ENCODE peak calls at places on chromosomes 2 and 18, in six cellular contexts. S, P, Z, A, E and J are unnamed samples. For H3K4me1 and H3K9me3, the result is how much of the 10 kb centered on the place peaks cover.

GRCh38 chr2:16665746-16666452 is at the start of gene CYRIA:
- DNase-seq in E (peak), S (peak), Z (no peak), A (no peak), P (no peak), J (peak)

GRCh38 chr18:28736951-28737350 is 560.0 kb upstream of the CDH2 start:
- DNase-seq in Z (no peak), A (no peak), S (no peak), E (no peak), P (no peak), J (no peak)

GRCh38 chr18:76339246-76339620 is 155.8 kb downstream of the ZNF516 start:
- DNase-seq in Z (no peak), P (no peak), A (no peak), S (no peak), E (no peak), J (no peak)

GRCh38 chr2:233209978-233210680 is 41.3 kb upstream of the ATG16L1 start:
- DNase-seq in A (no peak), E (no peak), Z (no peak), P (no peak), S (no peak), J (no peak)

GRCh38 chr2:195456765-195457164 is 200.3 kb upstream of the SLC39A10 start:
- DNase-seq in E (no peak), S (no peak), P (no peak), Z (no peak), A (no peak), J (no peak)

GRCh38 chr2:160278889-160279196 is 78.8 kb upstream of the ITGB6 start:
- DNase-seq in S (no peak), P (peak), Z (no peak), A (no peak), E (no peak), J (no peak)

GRCh38 chr18:52394602-52395001 is 54.6 kb downstream of the DCC start:
- DNase-seq in Z (no peak), S (no peak), A (no peak), P (no peak), E (no peak), J (no peak)

GRCh38 chr2:27792759-27793158 is 21.2 kb downstream of the MRPL33 start:
- DNase-seq in E (no peak), S (no peak), A (peak), Z (no peak), P (no peak), J (no peak)

GRCh38 chr18:51149605-51150429 is 47.7 kb downstream of the MEX3C start:
- DNase-seq in S (no peak), Z (no peak), A (peak), P (no peak), E (no peak), J (no peak)

GRCh38 chr2:164917296-164917903 is 37.9 kb downstream of the SLC38A11 start:
- DNase-seq in P (peak), E (peak), A (no peak), Z (peak), S (no peak), J (no peak)

GRCh38 chr2:5695641-5696350 is 3.6 kb downstream of the SOX11 start:
- DNase-seq in A (peak), E (peak), P (no peak), Z (no peak), S (no peak), J (no peak)

GRCh38 chr18:56517761-56518160 is 120.6 kb downstream of the TXNL1 start:
- DNase-seq in A (no peak), P (no peak), Z (no peak), E (no peak), S (no peak), J (no peak)

GRCh38 chr18:48932462-48932818 is 18.3 kb downstream of the SMAD7 start:
- DNase-seq in P (no peak), S (no peak), E (no peak), Z (no peak), A (no peak), J (no peak)

GRCh38 chr18:48345596-48345995 is 63.6 kb downstream of the ZBTB7C start:
- DNase-seq in P (no peak), S (no peak), E (peak), Z (peak), A (no peak), J (no peak)

GRCh38 chr2:54556659-54557121 is 100.6 kb downstream of the SPTBN1 start:
- DNase-seq in P (peak), A (peak), E (no peak), Z (no peak), S (no peak), J (no peak)

GRCh38 chr2:227320305-227321094 is 4.6 kb upstream of the MFF start:
- DNase-seq in A (no peak), S (no peak), P (no peak), Z (no peak), E (no peak), J (no peak)

GRCh38 chr2:127647242-127648190 is 1.6 kb downstream of the GPR17 start:
- DNase-seq in E (no peak), P (no peak), Z (no peak), S (peak), A (no peak), J (no peak)

GRCh38 chr2:128320609-128321420 is 2.1 kb upstream of the HS6ST1 start:
- DNase-seq in Z (no peak), A (no peak), P (no peak), E (peak), S (no peak), J (no peak)

GRCh38 chr2:69807821-69808540 is 21.5 kb upstream of the GMCL1 start:
- DNase-seq in P (peak), A (no peak), S (no peak), Z (no peak), E (no peak), J (no peak)

GRCh38 chr2:217092710-217093379 is 233.0 kb upstream of the TNP1 start:
- DNase-seq in Z (no peak), A (no peak), S (no peak), P (no peak), E (peak), J (no peak)

GRCh38 chr2:113277474-113278072 is 1.1 kb downstream of the PAX8 start:
- DNase-seq in P (no peak), S (no peak), A (no peak), Z (no peak), E (peak), J (no peak)

GRCh38 chr18:2656237-2657042 is 914 bp downstream of the SMCHD1 start:
- DNase-seq in E (peak), S (peak), P (peak), Z (no peak), A (peak), J (peak)

GRCh38 chr2:142175917-142176316 is 45.1 kb upstream of the LRP1B start:
- DNase-seq in E (no peak), S (no peak), P (no peak), Z (no peak), A (no peak), J (no peak)

GRCh38 chr2:25380023-25380422 is 38.3 kb upstream of the DNMT3A start:
- DNase-seq in S (no peak), Z (no peak), E (no peak), P (no peak), A (no peak), J (no peak)

GRCh38 chr2:42100696-42101585 is 53.1 kb downstream of the PKDCC start:
- DNase-seq in Z (no peak), A (peak), P (no peak), S (peak), E (peak), J (peak)

GRCh38 chr2:62465741-62466500 is 40.1 kb downstream of the TMEM17 start:
- DNase-seq in P (no peak), E (peak), S (no peak), Z (no peak), A (peak), J (no peak)

GRCh38 chr2:12738112-12738485 is 21.4 kb downstream of the TRIB2 start:
- DNase-seq in S (no peak), A (peak), Z (no peak), P (peak), E (no peak), J (no peak)

GRCh38 chr2:176685908-176686307 is 416.7 kb downstream of the MTX2 start:
- DNase-seq in A (no peak), P (no peak), E (no peak), S (no peak), Z (no peak), J (no peak)

GRCh38 chr2:222290691-222291484 is 7.9 kb downstream of the PAX3 start:
- DNase-seq in S (no peak), A (peak), P (no peak), E (peak), Z (no peak), J (no peak)

GRCh38 chr2:3503483-3503882 is 15.8 kb downstream of the ADI1 start:
- DNase-seq in P (no peak), A (no peak), E (no peak), Z (no peak), S (no peak), J (no peak)

GRCh38 chr2:119367472-119368099 is 809 bp downstream of the DBI start:
- DNase-seq in P (no peak), Z (no peak), S (peak), A (no peak), E (peak), J (peak)

GRCh38 chr2:144350151-144350802 is 169.6 kb downstream of the ZEB2 start:
- DNase-seq in P (no peak), Z (no peak), E (peak), A (peak), S (no peak), J (no peak)

GRCh38 chr2:174643356-174643755 is 45.8 kb upstream of the WIPF1 start:
- DNase-seq in E (no peak), S (no peak), A (no peak), P (no peak), Z (no peak), J (no peak)

GRCh38 chr2:106294182-106294581 is 100.1 kb upstream of the UXS1 start:
- DNase-seq in Z (no peak), A (no peak), P (no peak), E (no peak), S (no peak), J (no peak)

GRCh38 chr2:240899468-240899865 is 3.5 kb upstream of the MAB21L4 start:
- DNase-seq in Z (no peak), S (peak), A (no peak), E (no peak), P (no peak), J (no peak)

GRCh38 chr18:50203801-50204604 is 9.1 kb upstream of the MYO5B start:
- DNase-seq in Z (peak), E (peak), S (peak), P (peak), A (peak), J (no peak)

GRCh38 chr2:84443477-84443876 is 15.6 kb downstream of the SUCLG1 start:
- DNase-seq in E (no peak), P (no peak), S (no peak), Z (no peak), A (peak), J (no peak)

GRCh38 chr2:226891780-226892590 is 56.1 kb downstream of the RHBDD1 start:
- DNase-seq in P (no peak), Z (no peak), A (peak), S (no peak), E (no peak), J (no peak)

GRCh38 chr2:53497020-53497419 is 270.6 kb upstream of the CHAC2 start:
- DNase-seq in A (no peak), Z (no peak), P (no peak), E (peak), S (no peak), J (no peak)

DNA sequence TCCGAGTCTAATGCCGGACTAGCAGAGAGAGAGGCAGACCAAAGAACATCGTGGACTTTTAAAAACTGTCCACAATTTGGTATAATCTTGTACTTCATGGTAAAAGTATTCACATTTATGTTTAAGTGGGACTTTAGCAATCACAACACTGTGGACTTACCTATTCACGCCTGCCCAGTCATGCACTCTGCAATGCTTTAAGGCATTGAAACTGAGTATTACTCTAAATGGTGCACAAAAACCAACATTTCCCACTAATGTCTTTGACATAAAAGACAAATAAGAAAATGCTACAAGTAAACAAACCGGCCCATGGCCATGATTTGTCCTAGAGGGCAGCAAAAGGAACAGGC is 91.3 kb downstream of the ACVR1 start:
- DNase-seq in Z (no peak), S (no peak), E (no peak), P (no peak), A (no peak), J (no peak)
- H3K4me3 ChIP-seq in Z (no peak), S (no peak), E (no peak), P (no peak), A (peak), J (no peak)

DNA sequence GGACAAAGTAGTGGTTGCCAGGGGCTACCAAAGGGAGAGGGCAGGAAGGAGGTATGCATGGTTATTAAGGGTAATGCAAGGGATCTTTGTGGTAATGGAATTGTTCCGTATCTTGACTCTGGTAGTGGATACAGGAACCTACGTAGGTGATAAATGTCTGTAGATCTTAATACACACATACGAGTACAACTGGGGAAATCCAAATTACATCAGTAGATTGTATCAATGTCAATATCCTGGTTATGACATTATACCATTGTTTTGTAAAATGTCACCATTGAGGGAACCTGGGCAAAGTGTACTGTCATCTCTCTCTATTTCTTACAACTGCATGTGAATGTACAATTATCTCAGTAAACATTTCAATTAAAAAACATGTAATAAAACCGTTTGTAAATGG is 56.2 kb downstream of the ALPK2 start:
- DNase-seq in Z (no peak), S (no peak), A (no peak), P (no peak), E (no peak), J (no peak)
- H3K4me1 ChIP-seq in Z (under half), S (under half), A (under half), P (under half), E (under half), J (under half)

GRCh38 chr2:99784282-99784681 is 294.5 kb upstream of the REV1 start:
- DNase-seq in P (no peak), E (no peak), S (no peak), Z (no peak), A (no peak), J (no peak)
- H3K9me3 ChIP-seq in P (under half), E (under half), S (under half), Z (under half), A (under half), J (under half)

GRCh38 chr18:58174285-58174684 is 130.3 kb downstream of the NEDD4L start:
- DNase-seq in E (peak), A (no peak), S (no peak), P (no peak), Z (no peak), J (no peak)

GRCh38 chr18:58168986-58169385 is 125.0 kb downstream of the NEDD4L start:
- DNase-seq in Z (no peak), S (no peak), E (no peak), P (no peak), A (no peak), J (no peak)

GRCh38 chr18:58175122-58175687 is 131.2 kb downstream of the NEDD4L start:
- DNase-seq in E (no peak), A (no peak), P (no peak), S (no peak), Z (no peak), J (no peak)

GRCh38 chr18:58169472-58169871 is 125.4 kb downstream of the NEDD4L start:
- DNase-seq in S (no peak), A (no peak), Z (no peak), E (no peak), P (no peak), J (no peak)

DNA sequence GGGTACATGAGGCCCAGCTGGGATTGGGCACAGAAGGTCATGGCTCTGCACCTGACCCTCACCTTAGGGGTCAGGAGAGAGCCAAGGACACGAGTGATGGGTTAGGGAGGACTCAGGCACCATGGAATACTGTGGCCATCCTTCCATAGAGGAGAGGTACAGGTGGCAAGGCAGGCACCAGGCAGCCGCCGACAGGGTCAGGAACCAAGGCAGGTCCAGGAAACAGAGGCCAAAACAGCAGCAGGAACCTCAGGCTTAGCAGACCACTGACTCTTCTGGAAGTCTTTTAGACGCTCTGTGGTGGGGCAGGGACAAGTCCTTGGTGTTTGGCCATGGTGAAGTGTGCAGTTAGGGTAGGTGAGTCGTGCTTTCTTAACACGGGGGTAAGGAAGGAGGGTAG is 128.0 kb downstream of the NEDD4L start:
- DNase-seq in P (no peak), S (no peak), E (peak), Z (no peak), A (no peak), J (no peak)
- H3K4me3 ChIP-seq in P (no peak), S (no peak), E (no peak), Z (no peak), A (no peak), J (no peak)